ENCODE peak calls at places on chromosomes 6 and 20, in seven cellular contexts. H, X, V, G, U, T and Q are unnamed samples.

GRCh38 chr6:25012657-25013056 is 76.9 kb upstream of the RIPOR2 start:
- DNase-seq in U (no peak), V (no peak), X (no peak), H (peak; percentile 83), T (no peak), G (no peak), Q (no peak)

GRCh38 chr20:60937581-60937980 is 314.5 kb upstream of the CDH4 start:
- DNase-seq in T (no peak), U (no peak), H (no peak), V (no peak), G (no peak), X (no peak), Q (no peak)

GRCh38 chr6:101926149-101926925 is 532.8 kb downstream of the GRIK2 start:
- DNase-seq in G (no peak), U (no peak), H (no peak), T (no peak), X (no peak), V (no peak), Q (no peak)

GRCh38 chr6:107987805-107988204 is 29.8 kb upstream of the SEC63 start:
- DNase-seq in H (no peak), V (no peak), U (no peak), G (no peak), X (no peak), T (no peak), Q (no peak)

GRCh38 chr20:40279390-40279789 is 409.6 kb downstream of the MAFB start:
- DNase-seq in T (no peak), V (no peak), X (no peak), U (no peak), G (peak; percentile 26), H (no peak), Q (no peak)

GRCh38 chr6:13261464-13261994 is 66.8 kb downstream of the TBC1D7 start:
- DNase-seq in U (no peak), T (peak; percentile 80), V (no peak), H (no peak), G (no peak), X (no peak), Q (no peak)

GRCh38 chr20:7799872-7800271 is 140.4 kb downstream of the HAO1 start:
- DNase-seq in G (no peak), H (no peak), V (no peak), T (no peak), X (no peak), U (no peak), Q (no peak)

GRCh38 chr6:135325624-135326424 is 144.7 kb downstream of the MYB start:
- DNase-seq in G (no peak), X (no peak), T (peak; percentile 79), U (no peak), V (no peak), H (no peak), Q (no peak)

GRCh38 chr20:53503517-53503919 is 90.1 kb downstream of the ZNF217 start:
- DNase-seq in X (no peak), G (no peak), T (no peak), V (no peak), U (no peak), H (no peak), Q (no peak)

GRCh38 chr6:137903933-137904821 is 37.1 kb downstream of the TNFAIP3 start:
- DNase-seq in G (no peak), H (peak; percentile 72), U (no peak), V (no peak), X (no peak), T (peak; percentile 83), Q (no peak)

GRCh38 chr6:56046576-56046975 is 171.2 kb upstream of the BMP5 start:
- DNase-seq in X (no peak), G (peak; percentile 70), H (peak; percentile 88), U (no peak), T (peak; percentile 40), V (no peak), Q (no peak)

GRCh38 chr6:96015321-96015790 is 418 bp upstream of the FUT9 start:
- DNase-seq in X (peak; percentile 46), T (no peak), V (peak; percentile 49), G (no peak), H (peak; percentile 5), U (no peak), Q (peak; percentile 39)

GRCh38 chr6:124260337-124260736 is 456.7 kb downstream of the NKAIN2 start:
- DNase-seq in V (no peak), H (no peak), X (no peak), T (no peak), U (no peak), G (no peak), Q (no peak)

GRCh38 chr6:33297956-33298772 is 578 bp downstream of the RGL2 start:
- DNase-seq in T (peak; percentile 35), U (no peak), G (peak; percentile 71), V (peak; percentile 72), X (peak; percentile 42), H (peak; percentile 76), Q (peak; percentile 60)

GRCh38 chr20:48025061-48025515 is 239.8 kb upstream of the SULF2 start:
- DNase-seq in X (no peak), T (no peak), U (no peak), G (peak; percentile 83), H (peak; percentile 98), V (no peak), Q (no peak)